ENCODE peak calls at places on chromosomes 1 and 21, in ten cellular contexts. Y is T-cell; M is HepG2; C is activated CD4-positive, alpha-beta T cell treated with anti-CD3 and anti-CD28 coated beads, Interleukin-2, amount 50 U/mL, for 1 hour; O is K562; X is fibroblast of gingiva; B is CD8-positive, alpha-beta T cell; T is fibroblast of the conjunctiva; H is iris pigment epithelial cell; W is HTR-8/SVneo. S is an unnamed sample.

GRCh38 chr1:211903490-211904260 is 73.1 kb upstream of the LPGAT1 start:
- DNase-seq in M (no peak), O (no peak), T (no peak), C (no peak), Y (no peak), X (no peak), W (no peak), H (no peak), B (no peak), S (no peak)

GRCh38 chr1:29786195-29786594 is 549.9 kb downstream of the PTPRU start:
- DNase-seq in O (no peak), Y (no peak), W (no peak), B (no peak), M (no peak), C (no peak), T (no peak), X (no peak), H (no peak), S (no peak)

GRCh38 chr1:43549921-43550597 is 19.4 kb downstream of the PTPRF start:
- DNase-seq in X (no peak), Y (no peak), B (no peak), T (no peak), M (no peak), W (no peak), C (no peak), O (peak; percentile 81), H (no peak), S (no peak)

GRCh38 chr1:155134858-155135415 is 715 bp upstream of the SLC50A1 start:
- DNase-seq in O (peak; percentile 96), Y (no peak), B (peak; percentile 28), C (peak; percentile 34), X (peak; percentile 84), H (peak; percentile 98), M (peak; percentile 90), W (peak; percentile 80), T (peak; percentile 77), S (peak; percentile 88)

GRCh38 chr1:157001304-157001703 is 44.2 kb downstream of the ARHGEF11 start:
- DNase-seq in X (peak; percentile 6), Y (no peak), T (no peak), H (peak; percentile 54), C (no peak), M (no peak), B (no peak), O (no peak), W (no peak), S (no peak)

GRCh38 chr1:36137226-36137625 is 12.1 kb downstream of the TRAPPC3 start:
- DNase-seq in X (no peak), B (no peak), M (no peak), O (no peak), W (no peak), Y (no peak), H (no peak), C (no peak), T (no peak), S (no peak)

GRCh38 chr1:155093938-155094621 is 15.4 kb downstream of the EFNA3 start:
- DNase-seq in T (peak; percentile 27), B (no peak), O (peak; percentile 75), W (no peak), H (peak; percentile 47), M (peak; percentile 46), Y (no peak), X (no peak), C (no peak), S (no peak)

GRCh38 chr1:153100241-153100640 is 5.9 kb upstream of the SPRR2E start:
- DNase-seq in M (no peak), W (no peak), X (no peak), B (no peak), O (no peak), H (no peak), T (no peak), Y (no peak), C (no peak), S (no peak)

GRCh38 chr1:57296726-57297252 is 127.1 kb downstream of the DAB1 start:
- DNase-seq in W (no peak), B (no peak), Y (no peak), C (no peak), M (no peak), H (no peak), X (no peak), T (no peak), O (no peak), S (no peak)

GRCh38 chr1:107609808-107610207 is 355.2 kb downstream of the VAV3 start:
- DNase-seq in H (no peak), X (no peak), T (no peak), O (no peak), B (no peak), C (no peak), W (no peak), Y (no peak), M (no peak), S (no peak)

GRCh38 chr1:214229736-214230135 is 51.2 kb upstream of the SMYD2 start:
- DNase-seq in W (no peak), B (no peak), Y (no peak), O (peak; percentile 15), T (no peak), M (no peak), C (no peak), H (no peak), X (no peak), S (no peak)

GRCh38 chr1:116377564-116378529 is 4.8 kb downstream of the ATP1A1 start:
- DNase-seq in H (peak; percentile 97), O (peak; percentile 50), W (peak; percentile 45), X (peak; percentile 91), M (peak; percentile 79), C (peak; percentile 22), B (peak; percentile 42), T (peak; percentile 91), Y (peak; percentile 29), S (no peak)

GRCh38 chr1:151992345-151993083 is 1.1 kb downstream of the S100A10 start:
- DNase-seq in C (peak; percentile 20), B (peak; percentile 38), O (peak; percentile 80), T (peak; percentile 97), M (peak; percentile 73), Y (no peak), H (peak; percentile 92), W (peak; percentile 90), X (peak; percentile 97), S (peak; percentile 63)

GRCh38 chr1:229871078-229871676 is 195.9 kb upstream of the GALNT2 start:
- DNase-seq in X (no peak), H (no peak), Y (no peak), T (no peak), C (no peak), O (no peak), W (no peak), M (no peak), B (no peak), S (no peak)

GRCh38 chr1:36154765-36155559 is 998 bp upstream of the MAP7D1 start:
- DNase-seq in M (no peak), W (no peak), Y (no peak), B (no peak), X (no peak), C (no peak), T (no peak), H (no peak), O (no peak), S (no peak)

GRCh38 chr1:94772230-94772641 is 47.9 kb upstream of the SLC44A3 start:
- DNase-seq in O (no peak), B (no peak), T (no peak), W (no peak), C (no peak), H (peak; percentile 99), X (peak; percentile 50), M (no peak), Y (no peak), S (no peak)

GRCh38 chr1:5093042-5093441 is 438.6 kb downstream of the AJAP1 start:
- DNase-seq in Y (no peak), B (no peak), W (no peak), H (no peak), C (no peak), T (no peak), M (no peak), X (no peak), O (no peak), S (no peak)

GRCh38 chr21:46667191-46667734 is 31.8 kb downstream of the PRMT2 start:
- DNase-seq in O (no peak), T (no peak), B (no peak), W (peak; percentile 36), C (no peak), H (peak; percentile 54), M (peak; percentile 16), X (peak; percentile 10), Y (no peak), S (peak; percentile 25)

GRCh38 chr1:188089461-188089860 is 1260.7 kb downstream of the PLA2G4A start:
- DNase-seq in B (no peak), C (no peak), O (no peak), M (no peak), H (peak; percentile 47), X (no peak), W (no peak), T (no peak), Y (no peak), S (no peak)

GRCh38 chr1:36937371-36937770 is 96.9 kb downstream of the GRIK3 start:
- DNase-seq in T (no peak), X (no peak), Y (no peak), H (no peak), W (no peak), M (no peak), B (no peak), O (no peak), C (no peak), S (no peak)

GRCh38 chr1:39672551-39672947 is 642 bp upstream of the NT5C1A start:
- DNase-seq in W (no peak), M (no peak), T (no peak), O (peak; percentile 67), H (no peak), B (peak; percentile 43), Y (no peak), C (peak; percentile 29), X (no peak), S (peak; percentile 84)

GRCh38 chr1:64269558-64269884 is 66.1 kb downstream of the UBE2U start:
- DNase-seq in T (no peak), O (no peak), M (no peak), C (no peak), B (no peak), X (no peak), W (no peak), Y (no peak), H (no peak), S (no peak)

GRCh38 chr1:208731976-208732821 is 488.0 kb upstream of the PLXNA2 start:
- DNase-seq in T (no peak), Y (no peak), W (no peak), H (no peak), O (no peak), B (no peak), C (no peak), M (no peak), X (no peak), S (no peak)

GRCh38 chr1:84888753-84889152 is 4.3 kb downstream of the LPAR3 start:
- DNase-seq in Y (no peak), C (peak; percentile 6), T (no peak), M (no peak), X (no peak), W (no peak), B (peak; percentile 32), O (no peak), H (no peak), S (no peak)

GRCh38 chr1:27566462-27567182 is 37.3 kb downstream of the AHDC1 start:
- DNase-seq in H (no peak), O (no peak), T (no peak), B (no peak), Y (no peak), C (no peak), X (no peak), W (no peak), M (no peak), S (no peak)

GRCh38 chr1:76129731-76130130 is 55.2 kb downstream of the ST6GALNAC3 start:
- DNase-seq in X (no peak), T (no peak), C (no peak), B (no peak), O (no peak), Y (no peak), H (no peak), M (no peak), W (no peak), S (no peak)

GRCh38 chr1:102434421-102434820 is 437.7 kb upstream of the OLFM3 start:
- DNase-seq in X (no peak), T (no peak), M (peak; percentile 52), B (no peak), H (no peak), O (peak; percentile 51), Y (no peak), W (no peak), C (no peak), S (no peak)

GRCh38 chr1:157963713-157964112 is 29.7 kb upstream of the KIRREL1 start:
- DNase-seq in O (peak; percentile 67), W (peak; percentile 63), X (peak; percentile 27), B (peak; percentile 44), M (peak; percentile 48), H (peak; percentile 48), C (peak; percentile 45), Y (peak; percentile 8), T (peak; percentile 42), S (peak; percentile 46)